ENCODE peak calls at places on chromosomes 3 and 15, in six cellular contexts. P is astrocyte of the cerebellum, K is AG04450, N is tibial artery, E is astrocyte of the spinal cord, Y is cardiac fibroblast. H is an unnamed sample.

GRCh38 chr3:94249491-94250079 is 186.7 kb downstream of the NSUN3 start:
- DNase-seq in Y (peak; percentile 78), P (peak; percentile 47), E (peak; percentile 61), K (peak; percentile 30), N (no peak), H (peak; percentile 9)

GRCh38 chr3:14811733-14812132 is 7.0 kb upstream of the FGD5 start:
- DNase-seq in K (no peak), P (no peak), Y (no peak), E (no peak), N (no peak), H (no peak)

GRCh38 chr15:39511000-39511914 is 69.6 kb upstream of the THBS1 start:
- DNase-seq in N (peak; percentile 85), E (peak; percentile 82), K (peak; percentile 77), P (peak; percentile 20), Y (peak; percentile 86), H (peak; percentile 50)

GRCh38 chr3:64925575-64925974 is 237.8 kb upstream of the ADAMTS9 start:
- DNase-seq in K (no peak), E (no peak), Y (no peak), N (no peak), P (no peak), H (no peak)

GRCh38 chr3:138408751-138409161 is 25.7 kb upstream of the ESYT3 start:
- DNase-seq in K (no peak), Y (no peak), N (no peak), E (no peak), P (no peak), H (no peak)

GRCh38 chr3:69255928-69256327 is 130.0 kb downstream of the FRMD4B start:
- DNase-seq in E (no peak), N (no peak), P (no peak), Y (no peak), K (no peak), H (no peak)

GRCh38 chr3:10353661-10354372 is 32.9 kb upstream of the SEC13 start:
- DNase-seq in Y (peak; percentile 30), E (peak; percentile 30), K (no peak), N (no peak), P (no peak), H (no peak)

GRCh38 chr3:4421121-4421520 is 45.9 kb downstream of the SUMF1 start:
- DNase-seq in P (no peak), E (peak; percentile 60), K (no peak), N (no peak), Y (peak; percentile 88), H (no peak)

GRCh38 chr15:35444557-35445204 is 101.3 kb downstream of the DPH6 start:
- DNase-seq in Y (peak; percentile 80), P (peak; percentile 37), N (no peak), K (no peak), E (peak; percentile 61), H (no peak)

GRCh38 chr3:135034291-135034768 is 239.3 kb downstream of the EPHB1 start:
- DNase-seq in N (no peak), P (no peak), E (no peak), Y (no peak), K (no peak), H (peak; percentile 19)

GRCh38 chr3:149576071-149576564 is 81.7 kb downstream of the WWTR1 start:
- DNase-seq in E (peak; percentile 98), N (no peak), Y (peak; percentile 98), P (peak; percentile 93), K (peak; percentile 90), H (peak; percentile 85)

GRCh38 chr3:136817448-136817847 is 1.5 kb upstream of the SLC35G2 start:
- DNase-seq in Y (peak; percentile 21), P (no peak), N (no peak), K (no peak), E (no peak), H (no peak)

GRCh38 chr3:194485471-194485875 is 1.3 kb downstream of the ATP13A3 start:
- DNase-seq in P (no peak), K (no peak), E (peak; percentile 45), N (no peak), Y (peak; percentile 68), H (no peak)

GRCh38 chr3:146701246-146701645 is 96.1 kb upstream of the PLSCR5 start:
- DNase-seq in N (no peak), K (no peak), P (no peak), Y (no peak), E (no peak), H (no peak)

GRCh38 chr15:75181780-75182179 is 19.9 kb upstream of the C15orf39 start:
- DNase-seq in N (no peak), Y (no peak), K (no peak), E (no peak), P (no peak), H (no peak)

GRCh38 chr15:96011109-96011608 is 319.3 kb upstream of the NR2F2 start:
- DNase-seq in E (no peak), K (no peak), P (no peak), N (no peak), Y (no peak), H (no peak)

GRCh38 chr3:15520185-15520584 is 1.3 kb downstream of the COLQ start:
- DNase-seq in E (no peak), Y (no peak), P (no peak), N (no peak), K (no peak), H (no peak)

GRCh38 chr3:4416961-4417360 is 50.1 kb downstream of the SUMF1 start:
- DNase-seq in Y (peak; percentile 97), P (peak; percentile 74), E (peak; percentile 93), K (peak; percentile 53), N (peak; percentile 97), H (peak; percentile 18)

GRCh38 chr3:58528629-58529028 is 8.4 kb downstream of the ACOX2 start:
- DNase-seq in K (no peak), E (peak; percentile 60), Y (peak; percentile 57), P (peak; percentile 42), N (no peak), H (peak; percentile 41)

GRCh38 chr3:67614195-67614594 is 40.2 kb downstream of the SUCLG2 start:
- DNase-seq in K (no peak), E (peak; percentile 42), P (peak; percentile 26), Y (no peak), N (no peak), H (no peak)

GRCh38 chr3:151085227-151085888 is at the start of gene MED12L:
- DNase-seq in K (peak; percentile 24), N (peak; percentile 73), E (peak; percentile 74), Y (peak; percentile 69), P (peak; percentile 36), H (peak; percentile 26)

GRCh38 chr3:125214738-125215137 is 2.2 kb upstream of the SLC12A8 start:
- DNase-seq in Y (peak; percentile 30), E (no peak), P (no peak), N (no peak), K (no peak), H (no peak)

GRCh38 chr15:78449220-78449999 is 11.4 kb downstream of the IREB2 start:
- DNase-seq in Y (no peak), P (no peak), E (no peak), N (no peak), K (no peak), H (no peak)

GRCh38 chr3:8619548-8619947 is 25.1 kb downstream of the SSUH2 start:
- DNase-seq in Y (peak; percentile 34), K (peak; percentile 62), P (peak; percentile 32), E (peak; percentile 63), N (peak; percentile 28), H (no peak)

GRCh38 chr3:195109098-195109657 is 161.8 kb downstream of the XXYLT1 start:
- DNase-seq in N (peak; percentile 41), Y (no peak), P (no peak), K (no peak), E (no peak), H (no peak)

GRCh38 chr15:92617197-92618037 is 38.2 kb downstream of the FAM174B start:
- DNase-seq in N (peak; percentile 63), P (peak; percentile 66), Y (peak; percentile 64), E (peak; percentile 86), K (peak; percentile 58), H (no peak)

GRCh38 chr15:43903864-43904290 is 77.1 kb downstream of the WDR76 start:
- DNase-seq in N (no peak), E (peak; percentile 61), Y (peak; percentile 78), K (peak; percentile 26), P (peak; percentile 40), H (no peak)

GRCh38 chr15:25900901-25901300 is 37.8 kb upstream of the ATP10A start:
- DNase-seq in Y (peak; percentile 73), P (no peak), K (no peak), E (no peak), N (no peak), H (no peak)

GRCh38 chr15:71272932-71273331 is 157.7 kb downstream of the THSD4 start:
- DNase-seq in E (peak; percentile 67), P (peak; percentile 39), N (no peak), K (peak; percentile 57), Y (peak; percentile 49), H (no peak)

GRCh38 chr3:101530213-101531047 is 17.4 kb upstream of the SENP7 start:
- DNase-seq in K (no peak), P (no peak), Y (no peak), N (no peak), E (no peak), H (no peak)

GRCh38 chr15:67542462-67543347 is at the start of gene MAP2K5:
- DNase-seq in P (no peak), N (peak; percentile 93), K (no peak), E (peak; percentile 69), Y (peak; percentile 65), H (no peak)

GRCh38 chr3:156801746-156802145 is 24.4 kb upstream of the LEKR1 start:
- DNase-seq in Y (no peak), P (no peak), K (no peak), N (no peak), E (no peak), H (no peak)

GRCh38 chr3:82012775-82013174 is 251.3 kb upstream of the GBE1 start:
- DNase-seq in P (no peak), E (no peak), Y (peak; percentile 14), K (no peak), N (no peak), H (no peak)
- TF ChIP-seq CTCF in P (no peak), E (peak; percentile 27), Y (peak; percentile 36), K (no peak), N (no peak), H (peak; percentile 31)

GRCh38 chr3:191158247-191158646 is 40.8 kb upstream of the OSTN start:
- DNase-seq in E (no peak), N (no peak), K (no peak), P (no peak), Y (no peak), H (no peak)
- H3K4me3 ChIP-seq in E (no peak overlapping the region), N (no peak overlapping the region), K (no peak overlapping the region), P (no peak overlapping the region), Y (no peak overlapping the region), H (no peak overlapping the region)

DNA sequence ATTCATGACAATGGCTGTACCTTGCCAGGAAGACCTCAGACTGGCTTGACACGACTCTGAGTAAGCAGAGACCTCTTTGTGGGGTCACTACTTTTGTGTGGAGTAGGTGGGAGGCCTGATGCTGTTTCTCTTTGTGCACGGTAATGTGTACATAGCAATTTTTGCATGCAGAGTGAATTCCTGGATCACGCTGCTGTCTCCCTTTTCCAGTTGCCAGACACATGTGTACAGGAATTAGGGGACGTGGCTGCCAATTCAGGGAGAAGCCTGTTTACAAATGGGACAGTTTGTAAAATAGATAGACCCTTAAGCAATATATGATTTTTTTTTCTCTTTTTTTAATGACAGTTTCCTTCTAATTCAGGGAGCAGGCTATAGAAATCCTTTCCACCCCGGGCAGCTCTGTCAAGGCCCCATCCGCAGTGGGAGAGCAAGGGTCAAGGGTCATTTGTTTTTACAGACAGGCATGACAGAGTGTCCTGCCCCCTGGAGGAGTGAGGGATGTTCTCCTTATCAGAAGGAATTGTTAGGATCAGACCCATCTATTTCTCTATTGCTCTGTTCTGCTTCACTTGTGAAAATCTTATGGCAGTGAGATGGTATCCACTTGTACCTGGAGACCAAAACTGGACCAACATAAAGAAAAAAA is 4.7 kb downstream of the CACNA1D start:
- DNase-seq in N (no peak), E (no peak), P (no peak), Y (no peak), K (no peak), H (no peak)
- TF ChIP-seq CTCF in N (no peak), E (no peak), P (no peak), Y (no peak), K (no peak), H (no peak)

GRCh38 chr3:107945406-107945805 is 145.4 kb downstream of the CD47 start:
- DNase-seq in Y (no peak), E (no peak), K (no peak), P (no peak), N (no peak), H (no peak)
- H3K4me3 ChIP-seq in Y (no peak overlapping the region), E (no peak overlapping the region), K (no peak overlapping the region), P (no peak overlapping the region), N (no peak overlapping the region), H (no peak overlapping the region)

H was measured in kidney epithelial cell.